ENCODE peak calls at places on chromosomes 13 and 19, in nine cellular contexts. X is neural crest cell; H is midbrain; Q is GM03348; W is T-cell; C is stimulated activated CD8-positive, alpha-beta memory T cell treated with anti-CD3 and anti-CD28 coated beads, Interleukin-7, amount 100 ng/mL, for 48 hours; G is fibroblast of the aortic adventitia; J is pancreas; I is NB4. R is an unnamed sample.

GRCh38 chr13:75124415-75124814 is 357.6 kb downstream of the TBC1D4 start:
- DNase-seq in Q (no peak), G (no peak), X (no peak), H (no peak), I (no peak), C (no peak), W (no peak), J (no peak), R (no peak)

GRCh38 chr19:47897857-47898256 is 11.7 kb upstream of the SULT2A1 start:
- DNase-seq in H (no peak), Q (no peak), X (no peak), I (no peak), G (no peak), W (no peak), C (no peak), J (no peak), R (no peak)

GRCh38 chr13:44759723-44760360 is 183.7 kb upstream of the TSC22D1 start:
- DNase-seq in H (no peak), W (no peak), I (no peak), Q (no peak), G (no peak), C (no peak), J (peak), X (no peak), R (no peak)

GRCh38 chr13:110471156-110471832 is 90.2 kb downstream of the RAB20 start:
- DNase-seq in H (no peak), G (no peak), X (no peak), J (no peak), Q (no peak), C (no peak), W (no peak), I (peak), R (no peak)

GRCh38 chr13:109123971-109124370 is 494.6 kb downstream of the MYO16 start:
- DNase-seq in C (no peak), J (no peak), H (no peak), X (no peak), Q (no peak), G (no peak), W (no peak), I (peak), R (no peak)

GRCh38 chr13:80265348-80265747 is 75.6 kb downstream of the SPRY2 start:
- DNase-seq in W (no peak), Q (no peak), X (no peak), J (no peak), C (no peak), G (no peak), H (no peak), I (no peak), R (peak)

GRCh38 chr19:48290923-48291700 is 21.2 kb downstream of the ZNF114 start:
- DNase-seq in X (peak), G (peak), Q (peak), I (peak), W (peak), C (peak), H (peak), J (peak), R (peak)

GRCh38 chr13:103303078-103303651 is 236.9 kb upstream of the SLC10A2 start:
- DNase-seq in Q (no peak), C (no peak), W (no peak), X (no peak), I (no peak), G (no peak), J (no peak), H (no peak), R (no peak)

GRCh38 chr13:88726075-88726474 is 1054.9 kb downstream of the SLITRK5 start:
- DNase-seq in J (no peak), X (no peak), W (no peak), H (no peak), I (no peak), G (no peak), Q (no peak), C (no peak), R (no peak)

GRCh38 chr13:51737609-51738008 is 66.4 kb downstream of the DHRS12 start:
- DNase-seq in Q (no peak), W (no peak), G (no peak), C (no peak), X (no peak), J (no peak), H (no peak), I (peak), R (no peak)

GRCh38 chr13:41767801-41768200 is 193.1 kb downstream of the VWA8 start:
- DNase-seq in I (no peak), J (no peak), C (no peak), X (no peak), G (peak), H (no peak), Q (no peak), W (no peak), R (no peak)

GRCh38 chr13:99018418-99019180 is 40.7 kb upstream of the DOCK9 start:
- DNase-seq in C (no peak), J (no peak), H (no peak), G (peak), Q (peak), X (no peak), I (no peak), W (no peak), R (peak)

GRCh38 chr19:13530720-13531119 is 24.4 kb upstream of the CACNA1A start:
- DNase-seq in W (no peak), X (no peak), G (no peak), Q (no peak), C (no peak), J (no peak), H (no peak), I (no peak), R (no peak)

GRCh38 chr19:46486358-46486757 is 9.3 kb downstream of the PNMA8B start:
- DNase-seq in J (no peak), W (no peak), X (no peak), H (no peak), G (no peak), I (no peak), C (no peak), Q (no peak), R (no peak)

GRCh38 chr13:79869326-79869725 is 388.4 kb downstream of the NDFIP2 start:
- DNase-seq in I (no peak), G (no peak), Q (no peak), W (no peak), X (no peak), H (no peak), J (peak), C (no peak), R (no peak)

GRCh38 chr13:66780814-66781213 is 449.3 kb downstream of the PCDH9 start:
- DNase-seq in G (peak), Q (no peak), W (no peak), I (no peak), C (no peak), X (no peak), H (no peak), J (no peak), R (peak)

GRCh38 chr19:17671906-17672305 is 16.2 kb downstream of the UNC13A start:
- DNase-seq in C (no peak), W (no peak), H (no peak), Q (no peak), I (peak), J (no peak), G (peak), X (peak), R (no peak)

GRCh38 chr13:28535734-28536133 is 40.8 kb upstream of the FLT1 start:
- DNase-seq in C (no peak), J (no peak), W (no peak), G (no peak), H (no peak), Q (no peak), I (no peak), X (no peak), R (no peak)

GRCh38 chr19:6947745-6948144 is 60.4 kb downstream of the ADGRE1 start:
- DNase-seq in C (peak), X (no peak), W (no peak), Q (peak), H (no peak), G (peak), I (peak), J (no peak), R (no peak)

GRCh38 chr19:13102666-13103584 is at the start of gene LYL1:
- DNase-seq in C (no peak), Q (peak), J (no peak), I (peak), W (no peak), X (no peak), H (no peak), G (peak), R (peak)

GRCh38 chr19:3073931-3074595 is 11.8 kb upstream of the TLE5 start:
- DNase-seq in J (no peak), W (no peak), X (no peak), Q (no peak), I (no peak), H (no peak), G (no peak), C (no peak), R (no peak)

GRCh38 chr13:54879036-54879435 is 1850.4 kb downstream of the OLFM4 start:
- DNase-seq in W (no peak), H (no peak), J (no peak), Q (no peak), I (peak), X (no peak), C (no peak), G (no peak), R (no peak)

GRCh38 chr19:30780032-30780431 is 407.8 kb downstream of the ZNF536 start:
- DNase-seq in I (no peak), W (no peak), J (no peak), C (no peak), X (no peak), Q (no peak), H (no peak), G (no peak), R (no peak)

GRCh38 chr13:45299194-45299593 is 41.8 kb downstream of the TPT1 start:
- DNase-seq in H (no peak), Q (no peak), J (no peak), W (no peak), C (no peak), I (no peak), X (no peak), G (peak), R (no peak)

GRCh38 chr19:6890938-6891337 is 3.6 kb downstream of the ADGRE1 start:
- DNase-seq in G (no peak), H (no peak), J (no peak), W (peak), Q (no peak), C (no peak), X (no peak), I (peak), R (no peak)

GRCh38 chr19:658916-659839 is 3.8 kb downstream of the RNF126 start:
- DNase-seq in I (no peak), C (no peak), W (no peak), X (no peak), Q (peak), J (no peak), G (peak), H (no peak), R (no peak)

GRCh38 chr13:23235994-23236393 is 55.2 kb downstream of the SGCG start:
- DNase-seq in C (no peak), I (no peak), H (no peak), G (no peak), X (no peak), Q (no peak), J (no peak), W (no peak), R (no peak)

GRCh38 chr13:110493161-110493593 is 68.3 kb downstream of the RAB20 start:
- DNase-seq in J (no peak), Q (no peak), I (no peak), C (no peak), X (no peak), G (no peak), W (no peak), H (no peak), R (no peak)

GRCh38 chr19:18023596-18024212 is 15.7 kb downstream of the ARRDC2 start:
- DNase-seq in X (no peak), C (no peak), Q (no peak), H (peak), I (peak), W (peak), J (no peak), G (no peak), R (peak)

GRCh38 chr19:12947702-12948596 is 2.3 kb downstream of the RAD23A start:
- DNase-seq in J (no peak), G (no peak), H (no peak), C (no peak), Q (no peak), W (no peak), X (no peak), I (no peak), R (no peak)

GRCh38 chr13:100588350-100589177 is at the start of gene GGACT:
- DNase-seq in C (peak), H (peak), X (peak), I (peak), G (peak), J (peak), W (peak), Q (peak), R (peak)

GRCh38 chr13:95349267-95349666 is 48.0 kb upstream of the ABCC4 start:
- DNase-seq in C (no peak), I (no peak), H (no peak), X (no peak), Q (no peak), G (peak), J (no peak), W (no peak), R (no peak)

GRCh38 chr13:93116809-93117208 is 109.8 kb upstream of the GPC6 start:
- DNase-seq in W (no peak), J (no peak), H (no peak), I (peak), X (no peak), G (no peak), C (no peak), Q (no peak), R (no peak)

GRCh38 chr19:52391135-52391534 is 6.5 kb upstream of the ZNF528 start:
- DNase-seq in X (no peak), I (peak), Q (no peak), C (no peak), H (no peak), J (no peak), W (no peak), G (no peak), R (no peak)

GRCh38 chr19:7356899-7357627 is 8.3 kb downstream of the ARHGEF18 start:
- DNase-seq in I (peak), H (no peak), C (no peak), G (no peak), J (no peak), X (no peak), W (no peak), Q (no peak), R (no peak)

GRCh38 chr19:11560404-11560988 is 1.5 kb upstream of the ELOF1 start:
- DNase-seq in H (peak), C (peak), X (peak), G (peak), J (no peak), I (peak), Q (peak), W (peak), R (peak)